ENCODE peak calls at places on chromosomes 11 and 22, in five cellular contexts. One of them, this sample, is unnamed.

GRCh38 chr11:117671370-117671769 is 125.6 kb downstream of the DSCAML1 start:
- DNase-seq in right atrium auricular region: no peak
- DNase-seq in IMR-90: no peak
- DNase-seq in HepG2: no peak
- DNase-seq in OCI-LY7: no peak
- DNase-seq in this sample: no peak

GRCh38 chr11:11856638-11857037 is 14.9 kb downstream of the USP47 start:
- DNase-seq in right atrium auricular region: no peak
- DNase-seq in IMR-90: no peak
- DNase-seq in HepG2: no peak
- DNase-seq in OCI-LY7: no peak
- DNase-seq in this sample: peak; percentile 60

GRCh38 chr11:117409511-117409910 is 81.9 kb downstream of the CEP164 start:
- DNase-seq in right atrium auricular region: no peak
- DNase-seq in IMR-90: no peak
- DNase-seq in HepG2: no peak
- DNase-seq in OCI-LY7: no peak
- DNase-seq in this sample: no peak

GRCh38 chr22:21803859-21804258 is 63.6 kb downstream of the MAPK1 start:
- DNase-seq in right atrium auricular region: no peak
- DNase-seq in IMR-90: no peak
- DNase-seq in HepG2: no peak
- DNase-seq in OCI-LY7: no peak
- DNase-seq in this sample: no peak

GRCh38 chr11:44304091-44305084 is 5.6 kb downstream of the ALX4 start:
- DNase-seq in right atrium auricular region: no peak
- DNase-seq in IMR-90: no peak
- DNase-seq in HepG2: no peak
- DNase-seq in OCI-LY7: no peak
- DNase-seq in this sample: peak; percentile 18

GRCh38 chr11:47961383-47961782 is 19.0 kb upstream of the PTPRJ start:
- DNase-seq in right atrium auricular region: no peak
- DNase-seq in IMR-90: no peak
- DNase-seq in HepG2: no peak
- DNase-seq in OCI-LY7: no peak
- DNase-seq in this sample: no peak

GRCh38 chr11:79174045-79175008 is 266.5 kb downstream of the TENM4 start:
- DNase-seq in right atrium auricular region: no peak
- DNase-seq in IMR-90: peak; percentile 25
- DNase-seq in HepG2: no peak
- DNase-seq in OCI-LY7: no peak
- DNase-seq in this sample: no peak

GRCh38 chr11:121696177-121696863 is 243.6 kb upstream of the SORL1-AS1 start:
- DNase-seq in right atrium auricular region: no peak
- DNase-seq in IMR-90: no peak
- DNase-seq in HepG2: no peak
- DNase-seq in OCI-LY7: no peak
- DNase-seq in this sample: no peak

GRCh38 chr22:17117890-17118289 is 3.3 kb downstream of the TMEM121B start:
- DNase-seq in right atrium auricular region: no peak
- DNase-seq in IMR-90: no peak
- DNase-seq in HepG2: no peak
- DNase-seq in OCI-LY7: peak; percentile 60
- DNase-seq in this sample: peak; percentile 31

GRCh38 chr11:129460714-129461113 is 85.1 kb downstream of the BARX2 start:
- DNase-seq in right atrium auricular region: no peak
- DNase-seq in IMR-90: no peak
- DNase-seq in HepG2: peak; percentile 53
- DNase-seq in OCI-LY7: no peak
- DNase-seq in this sample: no peak

GRCh38 chr11:2913029-2913431 is 16.2 kb downstream of the PHLDA2 start:
- DNase-seq in right atrium auricular region: no peak
- DNase-seq in IMR-90: peak; percentile 44
- DNase-seq in HepG2: no peak
- DNase-seq in OCI-LY7: no peak
- DNase-seq in this sample: no peak

GRCh38 chr11:84165139-84165538 is 879.0 kb upstream of the CCDC90B start:
- DNase-seq in right atrium auricular region: no peak
- DNase-seq in IMR-90: no peak
- DNase-seq in HepG2: no peak
- DNase-seq in OCI-LY7: no peak
- DNase-seq in this sample: no peak

GRCh38 chr22:44573451-44573850 is 75.4 kb upstream of the RTL6 start:
- DNase-seq in right atrium auricular region: no peak
- DNase-seq in IMR-90: no peak
- DNase-seq in HepG2: no peak
- DNase-seq in OCI-LY7: no peak
- DNase-seq in this sample: no peak

GRCh38 chr11:24609778-24610177 is 112.9 kb downstream of the LUZP2 start:
- DNase-seq in right atrium auricular region: no peak
- DNase-seq in IMR-90: no peak
- DNase-seq in HepG2: no peak
- DNase-seq in OCI-LY7: no peak
- DNase-seq in this sample: no peak

GRCh38 chr22:50469377-50470305 is 5.2 kb downstream of the SBF1 start:
- DNase-seq in right atrium auricular region: no peak
- DNase-seq in IMR-90: peak; percentile 13
- DNase-seq in HepG2: no peak
- DNase-seq in OCI-LY7: peak; percentile 98
- DNase-seq in this sample: peak; percentile 99

GRCh38 chr11:110852925-110853324 is 140.7 kb upstream of the ARHGAP20 start:
- DNase-seq in right atrium auricular region: no peak
- DNase-seq in IMR-90: no peak
- DNase-seq in HepG2: no peak
- DNase-seq in OCI-LY7: no peak
- DNase-seq in this sample: no peak

GRCh38 chr11:24697722-24698121 is 200.9 kb downstream of the LUZP2 start:
- DNase-seq in right atrium auricular region: no peak
- DNase-seq in IMR-90: peak; percentile 82
- DNase-seq in HepG2: no peak
- DNase-seq in OCI-LY7: no peak
- DNase-seq in this sample: no peak

GRCh38 chr11:107844041-107844440 is 14.5 kb downstream of the SLC35F2 start:
- DNase-seq in right atrium auricular region: no peak
- DNase-seq in IMR-90: peak; percentile 52
- DNase-seq in HepG2: no peak
- DNase-seq in OCI-LY7: no peak
- DNase-seq in this sample: peak; percentile 27

GRCh38 chr22:28283025-28283654 is 364.1 kb upstream of the PITPNB start:
- DNase-seq in right atrium auricular region: no peak
- DNase-seq in IMR-90: peak; percentile 52
- DNase-seq in HepG2: no peak
- DNase-seq in OCI-LY7: no peak
- DNase-seq in this sample: no peak

GRCh38 chr11:2137202-2138071 is 1.8 kb downstream of the IGF2 start:
- DNase-seq in right atrium auricular region: peak; percentile 62
- DNase-seq in IMR-90: peak; percentile 48
- DNase-seq in HepG2: peak; percentile 80
- DNase-seq in OCI-LY7: no peak
- DNase-seq in this sample: no peak

GRCh38 chr11:17718015-17718414 is 1.4 kb upstream of the MYOD1 start:
- DNase-seq in right atrium auricular region: no peak
- DNase-seq in IMR-90: no peak
- DNase-seq in HepG2: no peak
- DNase-seq in OCI-LY7: no peak
- DNase-seq in this sample: no peak

GRCh38 chr11:124807660-124808270 is 7.6 kb upstream of the MSANTD2 start:
- DNase-seq in right atrium auricular region: no peak
- DNase-seq in IMR-90: no peak
- DNase-seq in HepG2: no peak
- DNase-seq in OCI-LY7: no peak
- DNase-seq in this sample: no peak

GRCh38 chr22:49523374-49524008 is 304.2 kb downstream of the BRD1 start:
- DNase-seq in right atrium auricular region: no peak
- DNase-seq in IMR-90: no peak
- DNase-seq in HepG2: no peak
- DNase-seq in OCI-LY7: no peak
- DNase-seq in this sample: no peak

GRCh38 chr11:131064373-131064991 is 148.2 kb upstream of the SNX19 start:
- DNase-seq in right atrium auricular region: no peak
- DNase-seq in IMR-90: peak; percentile 70
- DNase-seq in HepG2: peak; percentile 42
- DNase-seq in OCI-LY7: peak; percentile 68
- DNase-seq in this sample: peak; percentile 48

GRCh38 chr11:65851811-65852507 is 6.0 kb downstream of the CFL1 start:
- DNase-seq in right atrium auricular region: no peak
- DNase-seq in IMR-90: no peak
- DNase-seq in HepG2: no peak
- DNase-seq in OCI-LY7: no peak
- DNase-seq in this sample: no peak

GRCh38 chr11:77287136-77287535 is 14.3 kb downstream of the GDPD4 start:
- DNase-seq in right atrium auricular region: no peak
- DNase-seq in IMR-90: peak; percentile 26
- DNase-seq in HepG2: no peak
- DNase-seq in OCI-LY7: no peak
- DNase-seq in this sample: no peak

GRCh38 chr11:13260196-13260962 is 17.2 kb upstream of the BMAL1 start:
- DNase-seq in right atrium auricular region: no peak
- DNase-seq in IMR-90: no peak
- DNase-seq in HepG2: no peak
- DNase-seq in OCI-LY7: no peak
- DNase-seq in this sample: no peak

GRCh38 chr22:43889366-43890253 is 2.2 kb downstream of the PNPLA5 start:
- DNase-seq in right atrium auricular region: no peak
- DNase-seq in IMR-90: peak; percentile 46
- DNase-seq in HepG2: no peak
- DNase-seq in OCI-LY7: no peak
- DNase-seq in this sample: no peak

GRCh38 chr11:77705195-77705876 is 67.7 kb upstream of the CLNS1A start:
- DNase-seq in right atrium auricular region: no peak
- DNase-seq in IMR-90: peak; percentile 69
- DNase-seq in HepG2: peak; percentile 71
- DNase-seq in OCI-LY7: no peak
- DNase-seq in this sample: peak; percentile 60

GRCh38 chr11:14357843-14358728 is 897 bp downstream of the RRAS2 start:
- DNase-seq in right atrium auricular region: no peak
- DNase-seq in IMR-90: peak; percentile 54
- DNase-seq in HepG2: peak; percentile 66
- DNase-seq in OCI-LY7: no peak
- DNase-seq in this sample: peak; percentile 53

GRCh38 chr22:42544686-42545085 is 9.1 kb upstream of the SERHL2 start:
- DNase-seq in right atrium auricular region: no peak
- DNase-seq in IMR-90: peak; percentile 24
- DNase-seq in HepG2: peak; percentile 87
- DNase-seq in OCI-LY7: no peak
- DNase-seq in this sample: no peak

GRCh38 chr22:42548597-42549328 is 5.0 kb upstream of the SERHL2 start:
- DNase-seq in right atrium auricular region: no peak
- DNase-seq in IMR-90: no peak
- DNase-seq in HepG2: no peak
- DNase-seq in OCI-LY7: no peak
- DNase-seq in this sample: no peak

GRCh38 chr22:42549329-42550060 is 4.3 kb upstream of the SERHL2 start:
- DNase-seq in right atrium auricular region: no peak
- DNase-seq in IMR-90: no peak
- DNase-seq in HepG2: no peak
- DNase-seq in OCI-LY7: peak; percentile 61
- DNase-seq in this sample: no peak

GRCh38 chr22:42547562-42547961 is 6.2 kb upstream of the SERHL2 start:
- DNase-seq in right atrium auricular region: no peak
- DNase-seq in IMR-90: no peak
- DNase-seq in HepG2: no peak
- DNase-seq in OCI-LY7: no peak
- DNase-seq in this sample: no peak
- TF ChIP-seq CTCF in right atrium auricular region: no peak
- TF ChIP-seq CTCF in IMR-90: no peak
- TF ChIP-seq CTCF in HepG2: no peak
- TF ChIP-seq CTCF in OCI-LY7: no peak
- TF ChIP-seq CTCF in this sample: no peak

DNA sequence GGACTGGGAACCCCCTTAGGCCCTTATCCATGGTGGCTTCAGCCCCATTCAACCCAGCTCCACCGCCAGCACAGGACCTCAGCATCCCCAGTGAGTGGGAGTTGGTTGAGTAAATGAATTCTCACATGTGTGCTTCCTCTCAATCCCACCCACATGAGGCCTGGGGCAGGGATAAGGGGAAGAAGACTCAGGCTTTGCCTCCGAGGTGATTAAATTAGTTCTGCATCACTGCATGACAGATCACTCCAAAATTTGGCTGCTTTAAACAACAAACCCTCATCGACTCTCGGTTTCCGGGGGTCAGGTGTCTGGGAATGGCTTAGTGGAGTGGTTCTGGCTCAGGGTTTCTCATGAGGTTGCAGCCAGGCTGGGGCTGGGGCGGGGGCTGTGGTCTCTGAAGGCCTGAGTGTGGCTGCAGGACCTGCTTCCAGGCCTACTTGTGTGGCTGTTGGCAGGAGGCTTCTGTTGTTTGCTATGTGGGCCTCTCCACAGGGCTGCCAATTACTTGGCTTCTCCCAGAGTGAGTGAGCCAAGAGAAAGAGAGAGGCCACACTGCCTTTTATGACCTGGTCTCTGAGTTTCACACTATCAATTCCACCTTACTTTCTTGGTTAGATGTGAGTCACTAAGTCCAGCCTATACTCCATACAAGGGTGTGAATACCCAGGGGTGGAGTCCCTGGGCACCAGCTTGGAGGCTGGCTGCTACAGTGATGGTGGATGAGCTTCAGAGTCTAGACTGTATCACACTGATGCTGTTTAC is 15.9 kb downstream of the MOGAT2 start:
- DNase-seq in right atrium auricular region: no peak
- DNase-seq in IMR-90: no peak
- DNase-seq in HepG2: no peak
- DNase-seq in OCI-LY7: no peak
- DNase-seq in this sample: no peak
- TF ChIP-seq CTCF in right atrium auricular region: no peak
- TF ChIP-seq CTCF in IMR-90: no peak
- TF ChIP-seq CTCF in HepG2: no peak
- TF ChIP-seq CTCF in OCI-LY7: no peak
- TF ChIP-seq CTCF in this sample: no peak

GRCh38 chr11:115503083-115503885 is 931 bp downstream of the CADM1 start:
- DNase-seq in right atrium auricular region: peak; percentile 66
- DNase-seq in IMR-90: peak; percentile 71
- DNase-seq in HepG2: peak; percentile 51
- DNase-seq in OCI-LY7: peak; percentile 88
- DNase-seq in this sample: peak; percentile 8
- TF ChIP-seq CTCF in right atrium auricular region: peak; percentile 41
- TF ChIP-seq CTCF in IMR-90: peak; percentile 67
- TF ChIP-seq CTCF in HepG2: peak; percentile 66
- TF ChIP-seq CTCF in OCI-LY7: peak; percentile 68
- TF ChIP-seq CTCF in this sample: no peak

GRCh38 chr22:32646476-32646875 is 155.0 kb upstream of the TIMP3 start:
- DNase-seq in right atrium auricular region: no peak
- DNase-seq in IMR-90: no peak
- DNase-seq in HepG2: no peak
- DNase-seq in OCI-LY7: no peak
- DNase-seq in this sample: no peak

GRCh38 chr22:32649515-32650200 is 151.8 kb upstream of the TIMP3 start:
- DNase-seq in right atrium auricular region: peak; percentile 80
- DNase-seq in IMR-90: peak; percentile 81
- DNase-seq in HepG2: no peak
- DNase-seq in OCI-LY7: no peak
- DNase-seq in this sample: peak; percentile 46

GRCh38 chr22:32643246-32643645 is 158.3 kb upstream of the TIMP3 start:
- DNase-seq in right atrium auricular region: no peak
- DNase-seq in IMR-90: no peak
- DNase-seq in HepG2: no peak
- DNase-seq in OCI-LY7: no peak
- DNase-seq in this sample: no peak

GRCh38 chr22:32648486-32648885 is 153.0 kb upstream of the TIMP3 start:
- DNase-seq in right atrium auricular region: no peak
- DNase-seq in IMR-90: no peak
- DNase-seq in HepG2: no peak
- DNase-seq in OCI-LY7: no peak
- DNase-seq in this sample: no peak

GRCh38 chr22:32644252-32645100 is 157.0 kb upstream of the TIMP3 start:
- DNase-seq in right atrium auricular region: peak; percentile 78
- DNase-seq in IMR-90: peak; percentile 59
- DNase-seq in HepG2: peak; percentile 98
- DNase-seq in OCI-LY7: no peak
- DNase-seq in this sample: peak; percentile 42
- TF ChIP-seq CTCF in right atrium auricular region: no peak
- TF ChIP-seq CTCF in IMR-90: no peak
- TF ChIP-seq CTCF in HepG2: peak; percentile 74
- TF ChIP-seq CTCF in OCI-LY7: no peak
- TF ChIP-seq CTCF in this sample: no peak

This sample was measured in activated CD8-positive, alpha-beta T cell treated with anti-CD3 and anti-CD28 coated beads for 36 hours.